ENCODE peak calls at places on chromosomes 6 and 20, in five cellular contexts. One of them, this sample, is unnamed.

GRCh38 chr6:35096129-35096852 is 44.8 kb downstream of the TCP11 start:
- DNase-seq in NAMALWA: no peak
- DNase-seq in EH: peak; percentile 97
- DNase-seq in stimulated activated CD4-positive, alpha-beta T cell treated with anti-CD3 and anti-CD28 coated beads, Interleukin-12 subunit alpha, Interleukin-12 subunit beta, amount 100 ng/mL, for 48 hours: no peak
- DNase-seq in effector memory CD4-positive, alpha-beta T cell: no peak
- DNase-seq in this sample: no peak

GRCh38 chr20:57398231-57398821 is 7.1 kb downstream of the RBM38 start:
- DNase-seq in NAMALWA: peak; percentile 96
- DNase-seq in EH: no peak
- DNase-seq in effector memory CD4-positive, alpha-beta T cell: peak; percentile 89
- DNase-seq in stimulated activated CD4-positive, alpha-beta T cell treated with anti-CD3 and anti-CD28 coated beads, Interleukin-12 subunit alpha, Interleukin-12 subunit beta, amount 100 ng/mL, for 48 hours: peak; percentile 66
- DNase-seq in this sample: peak; percentile 79

GRCh38 chr6:148231572-148231971 is 111.1 kb upstream of the SASH1 start:
- DNase-seq in NAMALWA: no peak
- DNase-seq in stimulated activated CD4-positive, alpha-beta T cell treated with anti-CD3 and anti-CD28 coated beads, Interleukin-12 subunit alpha, Interleukin-12 subunit beta, amount 100 ng/mL, for 48 hours: no peak
- DNase-seq in EH: peak; percentile 93
- DNase-seq in effector memory CD4-positive, alpha-beta T cell: no peak
- DNase-seq in this sample: no peak

GRCh38 chr20:11979306-11980128 is 61.8 kb downstream of the BTBD3 start:
- DNase-seq in stimulated activated CD4-positive, alpha-beta T cell treated with anti-CD3 and anti-CD28 coated beads, Interleukin-12 subunit alpha, Interleukin-12 subunit beta, amount 100 ng/mL, for 48 hours: no peak
- DNase-seq in EH: no peak
- DNase-seq in NAMALWA: no peak
- DNase-seq in effector memory CD4-positive, alpha-beta T cell: no peak
- DNase-seq in this sample: no peak

GRCh38 chr6:105784179-105784578 is 302.0 kb upstream of the PRDM1 start:
- DNase-seq in EH: no peak
- DNase-seq in NAMALWA: no peak
- DNase-seq in stimulated activated CD4-positive, alpha-beta T cell treated with anti-CD3 and anti-CD28 coated beads, Interleukin-12 subunit alpha, Interleukin-12 subunit beta, amount 100 ng/mL, for 48 hours: no peak
- DNase-seq in effector memory CD4-positive, alpha-beta T cell: no peak
- DNase-seq in this sample: no peak

GRCh38 chr6:34657307-34657978 is 39.1 kb downstream of the ILRUN start:
- DNase-seq in stimulated activated CD4-positive, alpha-beta T cell treated with anti-CD3 and anti-CD28 coated beads, Interleukin-12 subunit alpha, Interleukin-12 subunit beta, amount 100 ng/mL, for 48 hours: no peak
- DNase-seq in effector memory CD4-positive, alpha-beta T cell: no peak
- DNase-seq in NAMALWA: peak; percentile 62
- DNase-seq in EH: peak; percentile 88
- DNase-seq in this sample: no peak

GRCh38 chr6:4727671-4728435 is 48.4 kb upstream of the CDYL start:
- DNase-seq in NAMALWA: peak; percentile 13
- DNase-seq in EH: peak; percentile 35
- DNase-seq in effector memory CD4-positive, alpha-beta T cell: no peak
- DNase-seq in stimulated activated CD4-positive, alpha-beta T cell treated with anti-CD3 and anti-CD28 coated beads, Interleukin-12 subunit alpha, Interleukin-12 subunit beta, amount 100 ng/mL, for 48 hours: no peak
- DNase-seq in this sample: peak; percentile 36

GRCh38 chr6:157597461-157598312 is 216.7 kb downstream of the ZDHHC14 start:
- DNase-seq in stimulated activated CD4-positive, alpha-beta T cell treated with anti-CD3 and anti-CD28 coated beads, Interleukin-12 subunit alpha, Interleukin-12 subunit beta, amount 100 ng/mL, for 48 hours: peak; percentile 31
- DNase-seq in NAMALWA: peak; percentile 49
- DNase-seq in effector memory CD4-positive, alpha-beta T cell: no peak
- DNase-seq in EH: peak; percentile 65
- DNase-seq in this sample: no peak

GRCh38 chr6:108578166-108578565 is 17.4 kb downstream of the FOXO3 start:
- DNase-seq in effector memory CD4-positive, alpha-beta T cell: no peak
- DNase-seq in EH: no peak
- DNase-seq in stimulated activated CD4-positive, alpha-beta T cell treated with anti-CD3 and anti-CD28 coated beads, Interleukin-12 subunit alpha, Interleukin-12 subunit beta, amount 100 ng/mL, for 48 hours: no peak
- DNase-seq in NAMALWA: no peak
- DNase-seq in this sample: no peak

GRCh38 chr6:20985821-20986220 is 451.6 kb downstream of the CDKAL1 start:
- DNase-seq in EH: no peak
- DNase-seq in stimulated activated CD4-positive, alpha-beta T cell treated with anti-CD3 and anti-CD28 coated beads, Interleukin-12 subunit alpha, Interleukin-12 subunit beta, amount 100 ng/mL, for 48 hours: no peak
- DNase-seq in NAMALWA: no peak
- DNase-seq in effector memory CD4-positive, alpha-beta T cell: no peak
- DNase-seq in this sample: no peak

GRCh38 chr20:31641391-31641790 is 3.7 kb downstream of the COX4I2 start:
- DNase-seq in EH: no peak
- DNase-seq in NAMALWA: no peak
- DNase-seq in stimulated activated CD4-positive, alpha-beta T cell treated with anti-CD3 and anti-CD28 coated beads, Interleukin-12 subunit alpha, Interleukin-12 subunit beta, amount 100 ng/mL, for 48 hours: no peak
- DNase-seq in effector memory CD4-positive, alpha-beta T cell: no peak
- DNase-seq in this sample: no peak

GRCh38 chr6:121800047-121800446 is 364.6 kb downstream of the GJA1 start:
- DNase-seq in EH: peak; percentile 58
- DNase-seq in stimulated activated CD4-positive, alpha-beta T cell treated with anti-CD3 and anti-CD28 coated beads, Interleukin-12 subunit alpha, Interleukin-12 subunit beta, amount 100 ng/mL, for 48 hours: no peak
- DNase-seq in NAMALWA: no peak
- DNase-seq in effector memory CD4-positive, alpha-beta T cell: no peak
- DNase-seq in this sample: no peak

GRCh38 chr6:133341607-133342158 is 100.5 kb downstream of the EYA4 start:
- DNase-seq in stimulated activated CD4-positive, alpha-beta T cell treated with anti-CD3 and anti-CD28 coated beads, Interleukin-12 subunit alpha, Interleukin-12 subunit beta, amount 100 ng/mL, for 48 hours: no peak
- DNase-seq in NAMALWA: no peak
- DNase-seq in EH: peak; percentile 61
- DNase-seq in effector memory CD4-positive, alpha-beta T cell: no peak
- DNase-seq in this sample: no peak

GRCh38 chr6:149560736-149561135 is 5.4 kb upstream of the GINM1 start:
- DNase-seq in NAMALWA: peak; percentile 65
- DNase-seq in stimulated activated CD4-positive, alpha-beta T cell treated with anti-CD3 and anti-CD28 coated beads, Interleukin-12 subunit alpha, Interleukin-12 subunit beta, amount 100 ng/mL, for 48 hours: no peak
- DNase-seq in EH: no peak
- DNase-seq in effector memory CD4-positive, alpha-beta T cell: no peak
- DNase-seq in this sample: no peak

GRCh38 chr6:137159912-137160311 is 13.5 kb downstream of the IL22RA2 start:
- DNase-seq in NAMALWA: no peak
- DNase-seq in stimulated activated CD4-positive, alpha-beta T cell treated with anti-CD3 and anti-CD28 coated beads, Interleukin-12 subunit alpha, Interleukin-12 subunit beta, amount 100 ng/mL, for 48 hours: no peak
- DNase-seq in EH: peak; percentile 42
- DNase-seq in effector memory CD4-positive, alpha-beta T cell: no peak
- DNase-seq in this sample: no peak

GRCh38 chr6:152267967-152268845 is 369.0 kb downstream of the SYNE1 start:
- DNase-seq in stimulated activated CD4-positive, alpha-beta T cell treated with anti-CD3 and anti-CD28 coated beads, Interleukin-12 subunit alpha, Interleukin-12 subunit beta, amount 100 ng/mL, for 48 hours: peak; percentile 20
- DNase-seq in NAMALWA: peak; percentile 55
- DNase-seq in effector memory CD4-positive, alpha-beta T cell: no peak
- DNase-seq in EH: peak; percentile 43
- DNase-seq in this sample: no peak

GRCh38 chr6:137740967-137741761 is 125.9 kb upstream of the TNFAIP3 start:
- DNase-seq in stimulated activated CD4-positive, alpha-beta T cell treated with anti-CD3 and anti-CD28 coated beads, Interleukin-12 subunit alpha, Interleukin-12 subunit beta, amount 100 ng/mL, for 48 hours: no peak
- DNase-seq in NAMALWA: no peak
- DNase-seq in EH: no peak
- DNase-seq in effector memory CD4-positive, alpha-beta T cell: no peak
- DNase-seq in this sample: no peak

GRCh38 chr20:57698867-57699275 is 10.9 kb downstream of the PMEPA1 start:
- DNase-seq in EH: peak; percentile 40
- DNase-seq in effector memory CD4-positive, alpha-beta T cell: no peak
- DNase-seq in stimulated activated CD4-positive, alpha-beta T cell treated with anti-CD3 and anti-CD28 coated beads, Interleukin-12 subunit alpha, Interleukin-12 subunit beta, amount 100 ng/mL, for 48 hours: no peak
- DNase-seq in NAMALWA: peak; percentile 23
- DNase-seq in this sample: no peak

GRCh38 chr20:5448449-5449118 is 131.8 kb upstream of the PROKR2 start:
- DNase-seq in NAMALWA: peak; percentile 63
- DNase-seq in EH: peak; percentile 51
- DNase-seq in effector memory CD4-positive, alpha-beta T cell: no peak
- DNase-seq in stimulated activated CD4-positive, alpha-beta T cell treated with anti-CD3 and anti-CD28 coated beads, Interleukin-12 subunit alpha, Interleukin-12 subunit beta, amount 100 ng/mL, for 48 hours: peak; percentile 64
- DNase-seq in this sample: peak; percentile 58

GRCh38 chr6:41712651-41713103 is 22.7 kb downstream of the TFEB start:
- DNase-seq in effector memory CD4-positive, alpha-beta T cell: no peak
- DNase-seq in EH: no peak
- DNase-seq in stimulated activated CD4-positive, alpha-beta T cell treated with anti-CD3 and anti-CD28 coated beads, Interleukin-12 subunit alpha, Interleukin-12 subunit beta, amount 100 ng/mL, for 48 hours: no peak
- DNase-seq in NAMALWA: no peak
- DNase-seq in this sample: no peak

GRCh38 chr20:34771680-34772081 is 53.8 kb downstream of the NCOA6 start:
- DNase-seq in effector memory CD4-positive, alpha-beta T cell: no peak
- DNase-seq in NAMALWA: no peak
- DNase-seq in stimulated activated CD4-positive, alpha-beta T cell treated with anti-CD3 and anti-CD28 coated beads, Interleukin-12 subunit alpha, Interleukin-12 subunit beta, amount 100 ng/mL, for 48 hours: no peak
- DNase-seq in EH: peak; percentile 37
- DNase-seq in this sample: no peak

GRCh38 chr6:162864901-162865300 is 137.1 kb downstream of the PACRG start:
- DNase-seq in NAMALWA: no peak
- DNase-seq in stimulated activated CD4-positive, alpha-beta T cell treated with anti-CD3 and anti-CD28 coated beads, Interleukin-12 subunit alpha, Interleukin-12 subunit beta, amount 100 ng/mL, for 48 hours: no peak
- DNase-seq in effector memory CD4-positive, alpha-beta T cell: no peak
- DNase-seq in EH: no peak
- DNase-seq in this sample: no peak